ENCODE peak calls at places on chromosomes 5 and 9, in seven cellular contexts. Q, Z, M, G, W, P and S are unnamed samples.

GRCh38 chr5:134046801-134047707 is 42.3 kb upstream of the VDAC1 start:
- DNase-seq in Q (no peak), G (no peak), W (no peak), M (no peak), Z (no peak), P (no peak), S (no peak)

GRCh38 chr9:132575005-132575609 is 7.3 kb upstream of the BARHL1 start:
- DNase-seq in Q (peak), W (peak), M (peak), P (peak), G (no peak), Z (peak), S (peak)

GRCh38 chr9:136015656-136016055 is 54.5 kb upstream of the UBAC1 start:
- DNase-seq in Q (no peak), W (no peak), Z (no peak), G (no peak), P (no peak), M (no peak), S (no peak)

GRCh38 chr5:151063136-151063544 is 17.7 kb downstream of the TNIP1 start:
- DNase-seq in G (peak), P (no peak), W (no peak), Z (no peak), Q (peak), M (peak), S (no peak)

GRCh38 chr9:89177401-89178161 is 1.0 kb downstream of the SHC3 start:
- DNase-seq in P (no peak), G (no peak), M (no peak), Q (no peak), W (no peak), Z (no peak), S (no peak)

GRCh38 chr5:173342813-173343435 is 14.7 kb upstream of the STC2 start:
- DNase-seq in W (no peak), G (no peak), M (no peak), Q (no peak), Z (no peak), P (no peak), S (no peak)

GRCh38 chr5:73367650-73368049 is 80.9 kb downstream of the FOXD1 start:
- DNase-seq in Q (peak), W (no peak), Z (no peak), M (no peak), G (no peak), P (no peak), S (no peak)

GRCh38 chr9:112091805-112092204 is 83.3 kb downstream of the SUSD1 start:
- DNase-seq in P (peak), W (no peak), M (no peak), Z (no peak), Q (peak), G (no peak), S (no peak)

GRCh38 chr9:27407966-27408365 is 111.0 kb upstream of the EQTN start:
- DNase-seq in W (no peak), Q (peak), P (no peak), G (no peak), M (no peak), Z (no peak), S (no peak)

GRCh38 chr9:113644321-113644720 is 180.8 kb downstream of the RGS3 start:
- DNase-seq in G (no peak), W (no peak), Q (no peak), M (no peak), P (no peak), Z (no peak), S (no peak)

GRCh38 chr9:91144782-91145181 is 216.9 kb downstream of the AUH start:
- DNase-seq in Q (peak), M (no peak), G (no peak), P (no peak), W (no peak), Z (no peak), S (no peak)

GRCh38 chr5:78896128-78896527 is 89.0 kb downstream of the ARSB start:
- DNase-seq in Z (no peak), P (no peak), M (no peak), W (no peak), G (no peak), Q (peak), S (no peak)

GRCh38 chr5:132027027-132027426 is 15.6 kb upstream of the ACSL6 start:
- DNase-seq in G (no peak), P (no peak), Q (no peak), W (no peak), Z (no peak), M (no peak), S (no peak)

GRCh38 chr5:158261669-158262367 is 402.9 kb upstream of the CLINT1 start:
- DNase-seq in P (no peak), M (no peak), Z (no peak), G (no peak), W (no peak), Q (no peak), S (no peak)

GRCh38 chr9:130539473-130540223 is 39.7 kb upstream of the FUBP3 start:
- DNase-seq in P (no peak), M (peak), W (no peak), Q (peak), G (no peak), Z (no peak), S (no peak)

GRCh38 chr9:97749928-97750327 is 52.8 kb upstream of the XPA start:
- DNase-seq in Q (no peak), M (no peak), Z (no peak), W (no peak), P (no peak), G (no peak), S (no peak)

GRCh38 chr5:88594441-88594840 is 288.5 kb downstream of the MEF2C start:
- DNase-seq in W (no peak), Q (no peak), G (no peak), M (no peak), P (no peak), Z (no peak), S (no peak)

GRCh38 chr5:84287964-84288363 is 96.7 kb downstream of the EDIL3 start:
- DNase-seq in M (peak), G (peak), Q (peak), P (no peak), Z (no peak), W (no peak), S (no peak)

GRCh38 chr5:147685991-147686390 is 96.5 kb downstream of the JAKMIP2 start:
- DNase-seq in M (no peak), P (no peak), W (no peak), Z (no peak), G (peak), Q (no peak), S (no peak)